ENCODE peak calls at places on chromosomes 3 and 15, in four cellular contexts. One of them, this sample, is unnamed.

GRCh38 chr3:46482632-46483311 is 15.0 kb upstream of the RTP3 start:
- DNase-seq in cerebellar nuclear complex: no peak
- DNase-seq in IMR-90: peak
- DNase-seq in stimulated activated CD8-positive, alpha-beta memory T cell treated with anti-CD3 and anti-CD28 coated beads, Interleukin-2, amount 100 ng/mL, for 48 hours: no peak
- DNase-seq in this sample: peak

GRCh38 chr15:26590673-26591072 is 182.2 kb downstream of the GABRB3 start:
- DNase-seq in cerebellar nuclear complex: no peak
- DNase-seq in IMR-90: no peak
- DNase-seq in stimulated activated CD8-positive, alpha-beta memory T cell treated with anti-CD3 and anti-CD28 coated beads, Interleukin-2, amount 100 ng/mL, for 48 hours: no peak
- DNase-seq in this sample: no peak

GRCh38 chr15:46111730-46112129 is 476.9 kb downstream of the SQOR start:
- DNase-seq in cerebellar nuclear complex: no peak
- DNase-seq in IMR-90: no peak
- DNase-seq in stimulated activated CD8-positive, alpha-beta memory T cell treated with anti-CD3 and anti-CD28 coated beads, Interleukin-2, amount 100 ng/mL, for 48 hours: no peak
- DNase-seq in this sample: no peak

GRCh38 chr3:142223282-142223681 is 2.1 kb downstream of the GK5 start:
- DNase-seq in cerebellar nuclear complex: no peak
- DNase-seq in IMR-90: no peak
- DNase-seq in stimulated activated CD8-positive, alpha-beta memory T cell treated with anti-CD3 and anti-CD28 coated beads, Interleukin-2, amount 100 ng/mL, for 48 hours: no peak
- DNase-seq in this sample: no peak

GRCh38 chr15:41503669-41504010 is 10.0 kb downstream of the ITPKA start:
- DNase-seq in cerebellar nuclear complex: no peak
- DNase-seq in stimulated activated CD8-positive, alpha-beta memory T cell treated with anti-CD3 and anti-CD28 coated beads, Interleukin-2, amount 100 ng/mL, for 48 hours: no peak
- DNase-seq in IMR-90: no peak
- DNase-seq in this sample: no peak

GRCh38 chr3:183491923-183492848 is 63.3 kb downstream of the KLHL6 start:
- DNase-seq in IMR-90: no peak
- DNase-seq in stimulated activated CD8-positive, alpha-beta memory T cell treated with anti-CD3 and anti-CD28 coated beads, Interleukin-2, amount 100 ng/mL, for 48 hours: no peak
- DNase-seq in cerebellar nuclear complex: no peak
- DNase-seq in this sample: no peak

GRCh38 chr3:62833538-62833937 is 41.7 kb downstream of the CADPS start:
- DNase-seq in stimulated activated CD8-positive, alpha-beta memory T cell treated with anti-CD3 and anti-CD28 coated beads, Interleukin-2, amount 100 ng/mL, for 48 hours: no peak
- DNase-seq in IMR-90: no peak
- DNase-seq in cerebellar nuclear complex: no peak
- DNase-seq in this sample: no peak

GRCh38 chr3:65342084-65342683 is 654.4 kb upstream of the ADAMTS9 start:
- DNase-seq in IMR-90: peak
- DNase-seq in stimulated activated CD8-positive, alpha-beta memory T cell treated with anti-CD3 and anti-CD28 coated beads, Interleukin-2, amount 100 ng/mL, for 48 hours: peak
- DNase-seq in cerebellar nuclear complex: no peak
- DNase-seq in this sample: no peak

GRCh38 chr15:70556804-70557203 is 206.6 kb downstream of the UACA start:
- DNase-seq in IMR-90: no peak
- DNase-seq in stimulated activated CD8-positive, alpha-beta memory T cell treated with anti-CD3 and anti-CD28 coated beads, Interleukin-2, amount 100 ng/mL, for 48 hours: no peak
- DNase-seq in cerebellar nuclear complex: no peak
- DNase-seq in this sample: no peak

GRCh38 chr3:192408007-192408655 is 319.2 kb downstream of the FGF12 start:
- DNase-seq in stimulated activated CD8-positive, alpha-beta memory T cell treated with anti-CD3 and anti-CD28 coated beads, Interleukin-2, amount 100 ng/mL, for 48 hours: no peak
- DNase-seq in IMR-90: no peak
- DNase-seq in cerebellar nuclear complex: no peak
- DNase-seq in this sample: peak

GRCh38 chr3:48018841-48019240 is 2.6 kb upstream of the MAP4 start:
- DNase-seq in IMR-90: peak
- DNase-seq in stimulated activated CD8-positive, alpha-beta memory T cell treated with anti-CD3 and anti-CD28 coated beads, Interleukin-2, amount 100 ng/mL, for 48 hours: no peak
- DNase-seq in cerebellar nuclear complex: no peak
- DNase-seq in this sample: peak

GRCh38 chr3:149654188-149654601 is 3.6 kb downstream of the WWTR1 start:
- DNase-seq in stimulated activated CD8-positive, alpha-beta memory T cell treated with anti-CD3 and anti-CD28 coated beads, Interleukin-2, amount 100 ng/mL, for 48 hours: no peak
- DNase-seq in IMR-90: peak
- DNase-seq in cerebellar nuclear complex: no peak
- DNase-seq in this sample: peak

GRCh38 chr3:30353711-30354467 is 252.5 kb upstream of the TGFBR2 start:
- DNase-seq in stimulated activated CD8-positive, alpha-beta memory T cell treated with anti-CD3 and anti-CD28 coated beads, Interleukin-2, amount 100 ng/mL, for 48 hours: no peak
- DNase-seq in cerebellar nuclear complex: no peak
- DNase-seq in IMR-90: no peak
- DNase-seq in this sample: no peak